ENCODE peak calls at places on chromosomes 13 and 19, in four cellular contexts. H is putamen, G is body of pancreas, F is hippocampal formation. T is an unnamed sample.

GRCh38 chr13:100674848-100675659 is 459 bp upstream of the TMTC4 start:
- DNase-seq in H (peak; percentile 99), G (peak; percentile 99), F (peak; percentile 96), T (peak; percentile 85)

GRCh38 chr13:106468948-106469590 is 66.4 kb downstream of the EFNB2 start:
- DNase-seq in H (no peak), G (no peak), F (no peak), T (no peak)

GRCh38 chr13:48234652-48235099 is 1.7 kb downstream of the ITM2B start:
- DNase-seq in H (no peak), G (no peak), F (peak; percentile 57), T (no peak)

GRCh38 chr19:1616875-1617274 is 11.6 kb upstream of the UQCR11 start:
- DNase-seq in H (no peak), G (no peak), F (no peak), T (no peak)

GRCh38 chr13:30745917-30746686 is 10.8 kb downstream of the ALOX5AP start:
- DNase-seq in H (no peak), G (peak; percentile 26), F (no peak), T (no peak)

GRCh38 chr19:7337380-7338194 is 11.2 kb upstream of the ARHGEF18 start:
- DNase-seq in H (peak; percentile 15), G (no peak), F (no peak), T (no peak)

GRCh38 chr13:60583196-60583908 is 186.3 kb downstream of the TDRD3 start:
- DNase-seq in H (no peak), G (no peak), F (no peak), T (no peak)

GRCh38 chr13:44394649-44395048 is 21.0 kb downstream of the SERP2 start:
- DNase-seq in H (no peak), G (no peak), F (no peak), T (no peak)

GRCh38 chr13:26412263-26412662 is 145.2 kb upstream of the WASF3 start:
- DNase-seq in H (no peak), G (no peak), F (no peak), T (no peak)